ENCODE peak calls at places on chromosome 16, in five cellular contexts. M is NCI-H460, W is lower leg skin, B is hepatocyte, N is kidney glomerular epithelial cell. L is an unnamed sample.
A peak's percentile ranks its signal among the peaks of the same experiment; 100 is the strongest.

GRCh38 chr16:2776500-2777139 is 460 bp downstream of the ELOB start:
- DNase-seq in M (no peak), W (no peak), B (peak; percentile 65), N (no peak), L (peak; percentile 54)

GRCh38 chr16:15699819-15700218 is 49.8 kb downstream of the NDE1 start:
- DNase-seq in M (no peak), W (no peak), B (no peak), N (no peak), L (no peak)

GRCh38 chr16:2091722-2092620 is 43.7 kb downstream of the PKD1 start:
- DNase-seq in M (no peak), W (no peak), B (peak; percentile 37), N (no peak), L (no peak)

GRCh38 chr16:84917492-84917891 is 93.8 kb downstream of the ZDHHC7 start:
- DNase-seq in M (no peak), W (no peak), B (no peak), N (no peak), L (no peak)

GRCh38 chr16:3641801-3642396 is 12.6 kb upstream of the DNASE1 start:
- DNase-seq in M (no peak), W (peak; percentile 75), B (no peak), N (no peak), L (peak; percentile 8)

GRCh38 chr16:8670014-8670560 is 4.3 kb upstream of the ABAT start:
- DNase-seq in M (no peak), W (no peak), B (no peak), N (no peak), L (no peak)

GRCh38 chr16:56315955-56316354 is 109.4 kb downstream of the AMFR start:
- DNase-seq in M (no peak), W (no peak), B (no peak), N (no peak), L (no peak)

GRCh38 chr16:71894229-71894920 is 956 bp upstream of the IST1 start:
- DNase-seq in M (no peak), W (peak; percentile 88), B (peak; percentile 67), N (peak; percentile 18), L (peak; percentile 44)

GRCh38 chr16:24850289-24850931 is 4.6 kb downstream of the SLC5A11 start:
- DNase-seq in M (no peak), W (peak; percentile 82), B (no peak), N (peak; percentile 31), L (peak; percentile 19)

GRCh38 chr16:86357950-86358349 is 152.4 kb upstream of the FOXF1 start:
- DNase-seq in M (no peak), W (no peak), B (no peak), N (no peak), L (no peak)

GRCh38 chr16:23859713-23860269 is 24.0 kb downstream of the PRKCB start:
- DNase-seq in M (no peak), W (no peak), B (no peak), N (no peak), L (no peak)

GRCh38 chr16:10964891-10965326 is 20.5 kb downstream of the CLEC16A start:
- DNase-seq in M (no peak), W (no peak), B (no peak), N (no peak), L (peak; percentile 78)

GRCh38 chr16:53440125-53440524 is 5.9 kb downstream of the RBL2 start:
- DNase-seq in M (no peak), W (no peak), B (no peak), N (no peak), L (no peak)

GRCh38 chr16:54370653-54371052 is 84.1 kb upstream of the IRX3 start:
- DNase-seq in M (no peak), W (peak; percentile 46), B (peak; percentile 37), N (no peak), L (no peak)

GRCh38 chr16:22614271-22614947 is 103.7 kb downstream of the NPIPB5 start:
- DNase-seq in M (no peak), W (no peak), B (peak; percentile 51), N (peak; percentile 5), L (no peak)

GRCh38 chr16:10787304-10787703 is 31.3 kb downstream of the TVP23A start:
- DNase-seq in M (no peak), W (no peak), B (no peak), N (no peak), L (no peak)

GRCh38 chr16:30183236-30183960 is at the start of gene CORO1A:
- DNase-seq in M (peak; percentile 67), W (peak; percentile 97), B (peak; percentile 91), N (peak; percentile 57), L (peak; percentile 90)

GRCh38 chr16:7436306-7436705 is 103.7 kb downstream of the RBFOX1 start:
- DNase-seq in M (no peak), W (no peak), B (no peak), N (no peak), L (no peak)

L was measured in activated CD4-positive, alpha-beta memory T cell treated with anti-CD3 and anti-CD28 coated beads, Interleukin-2, amount 10 ng/mL, durations not matched to agents 7 days and 5 days.